ENCODE peak calls at places on chromosome 4, in four cellular contexts. One of them, this sample, is unnamed.

GRCh38 chr4:41360214-41360910 is 103.6 kb downstream of the UCHL1 start:
- DNase-seq in thoracic aorta: peak
- DNase-seq in hepatocyte: peak
- DNase-seq in endothelial cell: peak
- DNase-seq in this sample: peak

GRCh38 chr4:69713593-69713992 is 46.8 kb downstream of the SULT1B1 start:
- DNase-seq in thoracic aorta: no peak
- DNase-seq in hepatocyte: peak
- DNase-seq in endothelial cell: no peak
- DNase-seq in this sample: no peak

GRCh38 chr4:138062929-138063328 is 179.2 kb downstream of the SLC7A11 start:
- DNase-seq in thoracic aorta: no peak
- DNase-seq in endothelial cell: peak
- DNase-seq in hepatocyte: no peak
- DNase-seq in this sample: no peak

GRCh38 chr4:76585897-76586360 is 150.9 kb downstream of the SHROOM3 start:
- DNase-seq in endothelial cell: peak
- DNase-seq in hepatocyte: peak
- DNase-seq in thoracic aorta: peak
- DNase-seq in this sample: peak

GRCh38 chr4:132691668-132692067 is 457.4 kb upstream of the PCDH10 start:
- DNase-seq in thoracic aorta: no peak
- DNase-seq in hepatocyte: no peak
- DNase-seq in endothelial cell: no peak
- DNase-seq in this sample: no peak

GRCh38 chr4:168857546-168858314 is 152.3 kb downstream of the CBR4 start:
- DNase-seq in thoracic aorta: no peak
- DNase-seq in endothelial cell: no peak
- DNase-seq in hepatocyte: no peak
- DNase-seq in this sample: no peak

GRCh38 chr4:182337366-182337765 is 94.2 kb downstream of the TENM3 start:
- DNase-seq in hepatocyte: no peak
- DNase-seq in thoracic aorta: no peak
- DNase-seq in endothelial cell: no peak
- DNase-seq in this sample: no peak

GRCh38 chr4:169313732-169314131 is 43.0 kb upstream of the SH3RF1 start:
- DNase-seq in thoracic aorta: no peak
- DNase-seq in endothelial cell: no peak
- DNase-seq in hepatocyte: no peak
- DNase-seq in this sample: no peak

GRCh38 chr4:131499139-131499873 is 1649.8 kb upstream of the PCDH10 start:
- DNase-seq in endothelial cell: no peak
- DNase-seq in hepatocyte: peak
- DNase-seq in thoracic aorta: no peak
- DNase-seq in this sample: peak

GRCh38 chr4:68589790-68590189 is 13.7 kb upstream of the UGT2B17 start:
- DNase-seq in endothelial cell: no peak
- DNase-seq in hepatocyte: no peak
- DNase-seq in thoracic aorta: no peak
- DNase-seq in this sample: no peak

GRCh38 chr4:180160195-180160985 is 2082.8 kb upstream of the TENM3 start:
- DNase-seq in hepatocyte: no peak
- DNase-seq in thoracic aorta: no peak
- DNase-seq in endothelial cell: no peak
- DNase-seq in this sample: no peak

GRCh38 chr4:20544645-20545044 is 155.6 kb upstream of the PACRGL start:
- DNase-seq in thoracic aorta: no peak
- DNase-seq in endothelial cell: no peak
- DNase-seq in hepatocyte: peak
- DNase-seq in this sample: no peak

GRCh38 chr4:98802673-98803286 is 126.2 kb downstream of the EIF4E start:
- DNase-seq in hepatocyte: no peak
- DNase-seq in thoracic aorta: no peak
- DNase-seq in endothelial cell: no peak
- DNase-seq in this sample: no peak

GRCh38 chr4:120156115-120156718 is 89.6 kb upstream of the MAD2L1 start:
- DNase-seq in endothelial cell: peak
- DNase-seq in thoracic aorta: no peak
- DNase-seq in hepatocyte: peak
- DNase-seq in this sample: peak

GRCh38 chr4:159298502-159298901 is 195.6 kb downstream of the RAPGEF2 start:
- DNase-seq in thoracic aorta: no peak
- DNase-seq in endothelial cell: no peak
- DNase-seq in hepatocyte: no peak
- DNase-seq in this sample: no peak

GRCh38 chr4:42397635-42398447 is 553 bp downstream of the SHISA3 start:
- DNase-seq in thoracic aorta: no peak
- DNase-seq in endothelial cell: peak
- DNase-seq in hepatocyte: peak
- DNase-seq in this sample: peak

GRCh38 chr4:175419120-175419774 is 392.8 kb downstream of the GPM6A start:
- DNase-seq in thoracic aorta: no peak
- DNase-seq in endothelial cell: no peak
- DNase-seq in hepatocyte: peak
- DNase-seq in this sample: peak

GRCh38 chr4:8708401-8709021 is 115.9 kb downstream of the CPZ start:
- DNase-seq in endothelial cell: no peak
- DNase-seq in hepatocyte: no peak
- DNase-seq in thoracic aorta: no peak
- DNase-seq in this sample: no peak

GRCh38 chr4:118012142-118012541 is 22.1 kb upstream of the NDST3 start:
- DNase-seq in thoracic aorta: no peak
- DNase-seq in hepatocyte: no peak
- DNase-seq in endothelial cell: no peak
- DNase-seq in this sample: no peak

GRCh38 chr4:154602404-154603020 is 9.9 kb downstream of the FGG start:
- DNase-seq in endothelial cell: no peak
- DNase-seq in thoracic aorta: no peak
- DNase-seq in hepatocyte: no peak
- DNase-seq in this sample: no peak

GRCh38 chr4:5955856-5956255 is 62.4 kb downstream of the C4orf50 start:
- DNase-seq in thoracic aorta: no peak
- DNase-seq in hepatocyte: no peak
- DNase-seq in endothelial cell: no peak
- DNase-seq in this sample: no peak

GRCh38 chr4:80071643-80072606 is 1.1 kb downstream of the ANTXR2 start:
- DNase-seq in hepatocyte: peak
- DNase-seq in thoracic aorta: peak
- DNase-seq in endothelial cell: peak
- DNase-seq in this sample: peak

GRCh38 chr4:87461281-87461700 is 38.9 kb downstream of the NUDT9 start:
- DNase-seq in hepatocyte: no peak
- DNase-seq in endothelial cell: no peak
- DNase-seq in thoracic aorta: no peak
- DNase-seq in this sample: no peak

GRCh38 chr4:98444371-98444770 is 183.2 kb downstream of the RAP1GDS1 start:
- DNase-seq in endothelial cell: no peak
- DNase-seq in hepatocyte: no peak
- DNase-seq in thoracic aorta: no peak
- DNase-seq in this sample: no peak

GRCh38 chr4:40228497-40229365 is 31.9 kb downstream of the RHOH start:
- DNase-seq in thoracic aorta: no peak
- DNase-seq in endothelial cell: no peak
- DNase-seq in hepatocyte: no peak
- DNase-seq in this sample: no peak

GRCh38 chr4:155497306-155497705 is 120.5 kb upstream of the MAP9 start:
- DNase-seq in thoracic aorta: no peak
- DNase-seq in hepatocyte: no peak
- DNase-seq in endothelial cell: no peak
- DNase-seq in this sample: no peak

GRCh38 chr4:168264903-168265302 is 53.6 kb downstream of the DDX60 start:
- DNase-seq in hepatocyte: no peak
- DNase-seq in thoracic aorta: no peak
- DNase-seq in endothelial cell: no peak
- DNase-seq in this sample: no peak

GRCh38 chr4:182643801-182644311 is 273.3 kb downstream of the DCTD start:
- DNase-seq in endothelial cell: no peak
- DNase-seq in thoracic aorta: no peak
- DNase-seq in hepatocyte: no peak
- DNase-seq in this sample: no peak

GRCh38 chr4:159142254-159142653 is 39.4 kb downstream of the RAPGEF2 start:
- DNase-seq in thoracic aorta: no peak
- DNase-seq in endothelial cell: no peak
- DNase-seq in hepatocyte: no peak
- DNase-seq in this sample: no peak

GRCh38 chr4:175511861-175512260 is 300.2 kb downstream of the GPM6A start:
- DNase-seq in hepatocyte: no peak
- DNase-seq in thoracic aorta: no peak
- DNase-seq in endothelial cell: no peak
- DNase-seq in this sample: no peak

GRCh38 chr4:73998040-73999011 is at the start of gene CXCL5:
- DNase-seq in endothelial cell: peak
- DNase-seq in thoracic aorta: no peak
- DNase-seq in hepatocyte: peak
- DNase-seq in this sample: peak

DNA sequence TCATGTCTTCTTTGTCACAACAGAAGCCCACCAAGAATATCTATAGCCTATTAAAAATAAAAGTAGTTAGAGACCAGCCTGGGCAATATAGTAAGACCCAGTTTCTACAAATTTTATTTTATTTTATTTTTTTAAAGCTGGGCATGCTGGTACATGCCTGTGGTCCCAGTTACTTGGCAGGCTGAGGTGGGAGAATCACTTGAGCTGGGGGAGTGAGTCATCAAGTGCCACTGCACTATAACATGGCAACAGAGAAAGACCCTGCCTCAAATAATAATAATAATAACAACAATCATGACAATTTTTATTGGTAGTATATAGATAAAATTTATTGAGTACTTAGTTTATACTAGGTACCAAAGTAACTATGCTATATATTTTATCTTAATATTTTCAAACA is 93.0 kb upstream of the NPFFR2 start:
- DNase-seq in endothelial cell: no peak
- DNase-seq in hepatocyte: no peak
- DNase-seq in thoracic aorta: no peak
- DNase-seq in this sample: no peak
- TF ChIP-seq CTCF in endothelial cell: no peak
- TF ChIP-seq CTCF in hepatocyte: no peak
- TF ChIP-seq CTCF in thoracic aorta: no peak
- TF ChIP-seq CTCF in this sample: no peak

GRCh38 chr4:185139736-185140135 is 3.3 kb upstream of the SLC25A4 start:
- DNase-seq in thoracic aorta: no peak
- DNase-seq in endothelial cell: no peak
- DNase-seq in hepatocyte: no peak
- DNase-seq in this sample: no peak

GRCh38 chr4:185138161-185138560 is 4.9 kb upstream of the SLC25A4 start:
- DNase-seq in endothelial cell: no peak
- DNase-seq in thoracic aorta: no peak
- DNase-seq in hepatocyte: no peak
- DNase-seq in this sample: no peak

GRCh38 chr4:185137233-185137925 is 5.7 kb upstream of the SLC25A4 start:
- DNase-seq in hepatocyte: no peak
- DNase-seq in endothelial cell: no peak
- DNase-seq in thoracic aorta: no peak
- DNase-seq in this sample: no peak

GRCh38 chr4:185128272-185129119 is 14.6 kb upstream of the SLC25A4 start:
- DNase-seq in hepatocyte: peak
- DNase-seq in thoracic aorta: no peak
- DNase-seq in endothelial cell: peak
- DNase-seq in this sample: peak

DNA sequence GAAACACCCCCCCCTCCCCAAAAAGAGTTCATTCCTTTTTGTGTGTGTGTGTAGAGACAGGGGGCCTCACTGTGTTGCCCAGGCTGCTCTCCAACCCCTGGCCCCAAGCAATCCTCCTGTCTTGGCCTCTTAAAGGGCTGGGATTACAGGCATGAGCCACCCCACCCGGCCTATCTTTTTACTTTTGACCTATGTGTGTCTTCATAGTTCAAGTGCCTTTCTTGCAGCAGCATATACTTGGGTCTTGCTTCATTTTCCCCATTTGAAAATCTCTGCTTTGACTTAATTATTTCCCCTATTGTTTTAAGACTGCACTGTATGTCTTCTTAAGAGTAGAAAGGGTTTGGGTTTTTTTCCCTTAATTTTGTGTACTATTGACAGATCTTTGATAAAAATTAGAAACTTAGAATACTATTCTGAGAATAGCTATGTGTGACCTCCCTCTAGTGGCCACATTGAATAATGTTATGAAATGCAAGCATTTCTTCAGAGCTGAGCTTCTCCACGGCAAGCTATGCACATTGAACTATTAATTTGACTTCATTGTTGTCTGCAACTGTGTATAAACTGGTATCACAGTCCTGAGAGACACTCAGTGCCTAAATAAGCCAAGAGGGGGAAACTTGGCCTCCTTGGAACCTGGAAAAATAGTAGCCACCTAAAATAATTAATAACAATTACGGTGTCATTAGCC is 8.7 kb upstream of the SLC25A4 start:
- DNase-seq in thoracic aorta: no peak
- DNase-seq in hepatocyte: peak
- DNase-seq in endothelial cell: no peak
- DNase-seq in this sample: peak
- TF ChIP-seq CTCF in thoracic aorta: peak
- TF ChIP-seq CTCF in hepatocyte: peak
- TF ChIP-seq CTCF in endothelial cell: peak
- TF ChIP-seq CTCF in this sample: peak

DNA sequence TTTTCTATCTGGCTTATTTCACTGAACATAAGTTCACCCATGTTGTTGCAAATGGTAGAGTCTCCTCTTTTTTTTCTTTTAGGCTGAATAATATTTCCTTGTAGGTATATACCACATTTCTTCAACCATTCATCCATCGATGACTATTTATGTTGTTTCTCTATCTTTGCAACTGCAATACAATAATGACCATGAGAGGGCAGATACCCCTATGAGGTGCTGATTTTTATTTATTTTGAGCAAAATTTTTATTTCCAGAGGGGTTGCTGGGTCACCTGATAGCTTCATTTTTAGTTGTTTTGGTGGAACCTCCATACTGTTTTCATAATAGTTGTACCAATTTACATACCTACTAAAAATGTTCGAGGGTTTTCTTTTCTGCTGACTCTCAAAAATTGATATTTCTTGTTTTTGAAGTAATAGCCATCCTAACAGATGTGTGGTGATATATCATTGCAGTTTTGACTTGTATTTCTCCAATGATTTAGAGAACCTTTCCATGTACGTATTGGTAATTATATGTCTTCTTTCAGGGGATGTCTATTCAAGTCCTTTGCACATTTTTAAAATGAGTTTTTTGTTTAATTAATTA is 1697.0 kb downstream of the PCDH7 start:
- DNase-seq in endothelial cell: no peak
- DNase-seq in thoracic aorta: no peak
- DNase-seq in hepatocyte: no peak
- DNase-seq in this sample: no peak
- TF ChIP-seq CTCF in endothelial cell: peak
- TF ChIP-seq CTCF in thoracic aorta: no peak
- TF ChIP-seq CTCF in hepatocyte: peak
- TF ChIP-seq CTCF in this sample: no peak

DNA sequence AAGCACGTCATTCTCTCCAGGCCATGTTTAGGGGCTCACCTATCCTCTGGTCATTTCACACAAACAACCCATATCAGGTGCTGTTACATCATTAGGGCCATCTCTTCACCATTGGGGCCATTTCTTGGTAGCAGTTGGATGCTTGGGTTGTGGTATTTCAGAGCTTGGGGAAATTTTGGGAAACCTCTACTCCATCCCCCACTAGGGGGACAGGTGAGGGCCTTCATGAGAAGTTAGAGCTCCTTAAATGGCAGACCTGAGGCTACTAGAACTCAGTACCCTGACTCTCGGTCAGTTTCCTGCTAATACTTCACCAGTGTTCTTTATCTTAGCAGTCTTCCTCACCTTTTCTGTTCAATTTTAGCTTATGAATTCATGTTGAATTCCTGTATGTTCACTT is 50.2 kb downstream of the ZNF827 start:
- DNase-seq in hepatocyte: no peak
- DNase-seq in endothelial cell: no peak
- DNase-seq in thoracic aorta: no peak
- DNase-seq in this sample: no peak
- TF ChIP-seq CTCF in hepatocyte: no peak
- TF ChIP-seq CTCF in endothelial cell: peak
- TF ChIP-seq CTCF in thoracic aorta: peak
- TF ChIP-seq CTCF in this sample: no peak

This sample was measured in Calu3.